ENCODE peak calls at places on chromosomes 3 and 15, in eight cellular contexts. P, O, Y, M, T, D, L and K are unnamed samples. For H3K4me1, the result is how much of the 10 kb centered on the place peaks cover.

GRCh38 chr15:41780727-41781126 is 6.4 kb downstream of the MAPKBP1 start:
- DNase-seq in M (no peak), O (no peak), L (no peak), P (no peak), Y (no peak), D (no peak), T (no peak), K (no peak)

GRCh38 chr15:76584868-76585572 is 248.4 kb downstream of the ISL2 start:
- DNase-seq in L (no peak), P (no peak), D (no peak), O (no peak), Y (no peak), M (no peak), T (no peak), K (no peak)

GRCh38 chr15:28909958-28910500 is 24.3 kb downstream of the APBA2 start:
- DNase-seq in T (no peak), P (no peak), D (no peak), Y (no peak), L (no peak), O (no peak), M (no peak), K (peak)

GRCh38 chr3:127612966-127613365 is 14.8 kb downstream of the MCM2 start:
- DNase-seq in D (no peak), P (no peak), M (no peak), O (no peak), Y (no peak), L (no peak), T (no peak), K (peak)

GRCh38 chr15:73900129-73900712 is 26.0 kb upstream of the LOXL1 start:
- DNase-seq in Y (peak), D (no peak), T (no peak), O (no peak), M (no peak), P (no peak), L (no peak), K (peak)

GRCh38 chr3:188434594-188434993 is 280.6 kb downstream of the LPP start:
- DNase-seq in D (no peak), Y (no peak), P (no peak), O (no peak), M (no peak), T (no peak), L (no peak), K (no peak)

GRCh38 chr15:40282144-40282869 is 557 bp downstream of the ANKRD63 start:
- DNase-seq in T (no peak), Y (peak), D (no peak), P (peak), L (no peak), M (no peak), O (peak), K (no peak)

GRCh38 chr3:111831840-111832239 is 27.2 kb upstream of the PHLDB2 start:
- DNase-seq in D (no peak), O (peak), P (no peak), T (no peak), Y (no peak), M (no peak), L (no peak), K (no peak)

GRCh38 chr3:58132850-58133249 is 77.9 kb downstream of the DNASE1L3 start:
- DNase-seq in M (no peak), D (no peak), O (no peak), L (no peak), T (no peak), P (no peak), Y (no peak), K (no peak)

GRCh38 chr3:125403789-125404188 is 28.7 kb upstream of the ZNF148 start:
- DNase-seq in L (no peak), T (no peak), Y (no peak), D (no peak), O (no peak), P (no peak), M (no peak), K (no peak)

GRCh38 chr15:39785139-39785538 is 2.5 kb upstream of the FSIP1 start:
- DNase-seq in M (no peak), O (no peak), T (no peak), P (no peak), D (no peak), Y (peak), L (no peak), K (no peak)

GRCh38 chr3:182690163-182690562 is 103.1 kb upstream of the ATP11B start:
- DNase-seq in P (no peak), L (no peak), O (no peak), Y (no peak), M (no peak), T (no peak), D (no peak), K (no peak)

GRCh38 chr3:130968231-130968630 is 58.4 kb downstream of the ASTE1 start:
- DNase-seq in D (no peak), Y (peak), L (no peak), P (no peak), T (no peak), M (no peak), O (no peak), K (no peak)

GRCh38 chr15:84955089-84955848 is 26.4 kb upstream of the PDE8A start:
- DNase-seq in P (peak), L (peak), Y (peak), D (peak), T (peak), O (peak), M (no peak), K (peak)

GRCh38 chr3:29338981-29339833 is 58.3 kb downstream of the RBMS3 start:
- DNase-seq in L (no peak), M (no peak), O (no peak), P (no peak), D (no peak), Y (no peak), T (no peak), K (no peak)
- H3K4me1 ChIP-seq in L (under half), M (under half), O (under half), P (under half), D (under half), Y (under half), T (under half), K (under half)

DNA sequence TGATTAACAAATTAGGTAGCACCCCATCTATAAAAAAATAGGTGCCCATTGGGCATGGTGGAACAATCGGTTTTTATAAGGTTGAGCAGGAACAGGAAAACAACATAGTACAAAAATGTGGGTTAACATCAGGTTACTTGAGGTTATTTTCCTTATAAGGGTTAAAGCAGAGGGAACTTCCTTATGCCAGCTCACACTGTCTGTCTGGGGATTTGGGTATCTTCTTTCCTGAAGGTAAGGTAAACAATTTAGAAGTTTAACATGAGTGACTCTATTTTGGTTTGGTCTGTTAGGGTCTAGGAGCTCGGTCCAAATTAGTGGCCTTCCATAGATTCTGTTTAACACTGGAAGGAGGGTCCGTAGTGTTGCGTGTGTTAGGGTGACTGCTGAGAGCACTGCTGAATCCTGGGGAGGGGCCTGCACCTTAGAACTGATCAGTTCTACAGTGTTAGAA is 14.7 kb downstream of the CHD2 start:
- DNase-seq in O (peak), P (no peak), Y (peak), D (no peak), T (no peak), L (no peak), M (no peak), K (no peak)
- H3K4me1 ChIP-seq in O (half or more), P (under half), Y (half or more), D (under half), T (under half), L (under half), M (half or more), K (half or more)

GRCh38 chr3:29694783-29695182 is 413.9 kb downstream of the RBMS3 start:
- DNase-seq in Y (peak), P (no peak), T (no peak), D (no peak), O (no peak), M (no peak), L (peak), K (no peak)

GRCh38 chr3:29693863-29694262 is 413.0 kb downstream of the RBMS3 start:
- DNase-seq in O (no peak), D (no peak), T (peak), L (peak), Y (peak), M (no peak), P (peak), K (peak)

GRCh38 chr3:29695201-29695904 is 414.5 kb downstream of the RBMS3 start:
- DNase-seq in D (no peak), P (no peak), L (peak), Y (peak), O (no peak), M (no peak), T (no peak), K (no peak)

GRCh38 chr3:29695905-29696238 is 415.0 kb downstream of the RBMS3 start:
- DNase-seq in D (no peak), T (no peak), L (no peak), Y (no peak), P (no peak), O (no peak), M (no peak), K (no peak)

GRCh38 chr3:29694331-29694730 is 413.5 kb downstream of the RBMS3 start:
- DNase-seq in Y (peak), M (no peak), D (no peak), P (no peak), L (no peak), T (no peak), O (no peak), K (no peak)
- H3K4me1 ChIP-seq in Y (under half), M (under half), D (under half), P (under half), L (under half), T (under half), O (under half), K (under half)

DNA sequence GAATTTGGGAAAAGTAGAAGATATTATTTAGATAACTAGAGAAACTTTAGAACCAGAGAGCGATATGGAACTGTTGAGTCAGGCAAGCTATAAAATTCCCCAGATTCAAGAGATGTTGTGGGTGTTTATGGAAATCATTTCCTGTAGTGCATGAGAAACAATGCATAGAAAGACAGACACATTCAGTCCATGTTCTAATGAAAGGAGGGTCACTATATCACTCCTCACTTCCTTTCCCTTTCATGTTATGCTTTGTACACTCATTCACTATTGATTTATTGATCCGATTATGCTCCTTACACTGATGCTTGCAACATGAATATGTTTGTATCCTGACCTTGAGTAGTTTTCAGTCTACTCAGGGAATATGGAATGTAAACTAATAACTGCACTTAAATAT is 1459.9 kb upstream of the ALCAM start:
- DNase-seq in L (no peak), Y (no peak), P (no peak), M (no peak), T (no peak), D (no peak), O (no peak), K (no peak)
- H3K4me1 ChIP-seq in L (under half), Y (under half), P (under half), M (under half), T (under half), D (under half), O (under half), K (under half)

GRCh38 chr15:62933388-62933787 is 109.2 kb upstream of the TPM1 start:
- DNase-seq in T (no peak), M (no peak), P (no peak), O (no peak), Y (peak), L (no peak), D (no peak), K (no peak)
- H3K4me1 ChIP-seq in T (under half), M (under half), P (under half), O (under half), Y (under half), L (under half), D (under half), K (under half)

GRCh38 chr3:4525555-4526238 is 32.5 kb downstream of the ITPR1 start:
- DNase-seq in M (no peak), Y (no peak), L (no peak), T (no peak), D (no peak), P (no peak), O (no peak), K (no peak)
- H3K4me1 ChIP-seq in M (under half), Y (under half), L (under half), T (under half), D (under half), P (under half), O (under half), K (under half)

DNA sequence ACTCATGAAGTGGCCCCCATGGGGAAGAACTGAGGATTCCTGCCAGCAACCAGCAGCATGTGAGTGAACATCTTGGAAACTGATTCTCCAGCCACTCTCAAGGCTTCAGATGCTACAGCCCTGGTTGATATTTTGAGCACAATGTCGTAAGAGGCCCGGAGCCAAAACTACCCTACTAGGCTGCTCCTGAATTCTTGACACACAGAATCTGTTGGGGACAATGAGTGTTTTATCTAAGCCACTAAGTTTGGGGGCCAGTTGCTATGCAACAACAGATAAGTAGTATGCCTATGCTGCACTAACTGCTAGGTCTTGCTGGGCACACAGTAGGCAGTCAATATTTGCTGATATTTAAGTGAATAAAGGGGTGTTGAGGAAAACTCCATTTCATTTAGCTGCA is 89.9 kb upstream of the CHL1 start:
- DNase-seq in D (no peak), P (no peak), O (no peak), Y (no peak), T (no peak), M (no peak), L (no peak), K (no peak)
- H3K4me1 ChIP-seq in D (under half), P (under half), O (under half), Y (under half), T (under half), M (under half), L (under half), K (under half)